ENCODE peak calls at places on chromosome 4, in eight cellular contexts. One of them, this sample, is unnamed.

GRCh38 chr4:87087015-87087920 is 133.2 kb downstream of the KLHL8 start:
- DNase-seq in foreskin fibroblast: no peak
- DNase-seq in BE2C: no peak
- DNase-seq in choroid plexus epithelial cell: no peak
- DNase-seq in MCF 10A: no peak
- DNase-seq in epithelial cell of esophagus: no peak
- DNase-seq in breast epithelium: no peak
- DNase-seq in astrocyte: no peak
- DNase-seq in this sample: no peak

GRCh38 chr4:168488800-168489404 is 8.0 kb upstream of the PALLD start:
- DNase-seq in foreskin fibroblast: no peak
- DNase-seq in BE2C: no peak
- DNase-seq in choroid plexus epithelial cell: no peak
- DNase-seq in MCF 10A: no peak
- DNase-seq in epithelial cell of esophagus: no peak
- DNase-seq in breast epithelium: no peak
- DNase-seq in astrocyte: no peak
- DNase-seq in this sample: no peak

GRCh38 chr4:150656882-150657281 is 74.9 kb downstream of the MAB21L2 start:
- DNase-seq in foreskin fibroblast: no peak
- DNase-seq in BE2C: no peak
- DNase-seq in choroid plexus epithelial cell: peak; percentile 10
- DNase-seq in MCF 10A: no peak
- DNase-seq in epithelial cell of esophagus: no peak
- DNase-seq in breast epithelium: no peak
- DNase-seq in astrocyte: no peak
- DNase-seq in this sample: no peak

GRCh38 chr4:101782546-101782945 is 8.0 kb upstream of the BANK1 start:
- DNase-seq in foreskin fibroblast: no peak
- DNase-seq in BE2C: no peak
- DNase-seq in choroid plexus epithelial cell: peak; percentile 21
- DNase-seq in MCF 10A: no peak
- DNase-seq in epithelial cell of esophagus: peak; percentile 55
- DNase-seq in breast epithelium: no peak
- DNase-seq in astrocyte: no peak
- DNase-seq in this sample: no peak

GRCh38 chr4:122898370-122899150 is 23.8 kb downstream of the NUDT6 start:
- DNase-seq in foreskin fibroblast: peak; percentile 87
- DNase-seq in BE2C: no peak
- DNase-seq in choroid plexus epithelial cell: peak; percentile 87
- DNase-seq in MCF 10A: peak; percentile 90
- DNase-seq in epithelial cell of esophagus: peak; percentile 79
- DNase-seq in breast epithelium: peak; percentile 54
- DNase-seq in astrocyte: peak; percentile 96
- DNase-seq in this sample: no peak

GRCh38 chr4:87502580-87503238 is 26.5 kb downstream of the SPARCL1 start:
- DNase-seq in foreskin fibroblast: peak; percentile 28
- DNase-seq in BE2C: peak; percentile 56
- DNase-seq in choroid plexus epithelial cell: peak; percentile 51
- DNase-seq in MCF 10A: peak; percentile 54
- DNase-seq in epithelial cell of esophagus: peak; percentile 16
- DNase-seq in breast epithelium: no peak
- DNase-seq in astrocyte: no peak
- DNase-seq in this sample: no peak

GRCh38 chr4:186485621-186486062 is 69.7 kb downstream of the MTNR1A start:
- DNase-seq in foreskin fibroblast: no peak
- DNase-seq in BE2C: peak; percentile 29
- DNase-seq in choroid plexus epithelial cell: no peak
- DNase-seq in MCF 10A: no peak
- DNase-seq in epithelial cell of esophagus: peak; percentile 3
- DNase-seq in breast epithelium: no peak
- DNase-seq in astrocyte: peak; percentile 16
- DNase-seq in this sample: no peak

GRCh38 chr4:169272265-169272886 is 1.6 kb upstream of the SH3RF1 start:
- DNase-seq in foreskin fibroblast: peak; percentile 70
- DNase-seq in BE2C: no peak
- DNase-seq in choroid plexus epithelial cell: peak; percentile 83
- DNase-seq in MCF 10A: no peak
- DNase-seq in epithelial cell of esophagus: peak; percentile 61
- DNase-seq in breast epithelium: no peak
- DNase-seq in astrocyte: peak; percentile 81
- DNase-seq in this sample: no peak

GRCh38 chr4:165873298-165874071 is 448 bp downstream of the TLL1 start:
- DNase-seq in foreskin fibroblast: peak; percentile 23
- DNase-seq in BE2C: peak; percentile 50
- DNase-seq in choroid plexus epithelial cell: no peak
- DNase-seq in MCF 10A: peak; percentile 45
- DNase-seq in epithelial cell of esophagus: peak; percentile 50
- DNase-seq in breast epithelium: no peak
- DNase-seq in astrocyte: peak; percentile 13
- DNase-seq in this sample: no peak

GRCh38 chr4:39151120-39151713 is 31.1 kb upstream of the WDR19 start:
- DNase-seq in foreskin fibroblast: peak; percentile 9
- DNase-seq in BE2C: no peak
- DNase-seq in choroid plexus epithelial cell: peak; percentile 69
- DNase-seq in MCF 10A: peak; percentile 22
- DNase-seq in epithelial cell of esophagus: peak; percentile 23
- DNase-seq in breast epithelium: no peak
- DNase-seq in astrocyte: peak; percentile 36
- DNase-seq in this sample: no peak

GRCh38 chr4:7539659-7540058 is 104.9 kb upstream of the PSAPL1 start:
- DNase-seq in foreskin fibroblast: no peak
- DNase-seq in BE2C: peak; percentile 100
- DNase-seq in choroid plexus epithelial cell: peak; percentile 7
- DNase-seq in MCF 10A: peak; percentile 76
- DNase-seq in epithelial cell of esophagus: no peak
- DNase-seq in breast epithelium: no peak
- DNase-seq in astrocyte: no peak
- DNase-seq in this sample: no peak

DNA sequence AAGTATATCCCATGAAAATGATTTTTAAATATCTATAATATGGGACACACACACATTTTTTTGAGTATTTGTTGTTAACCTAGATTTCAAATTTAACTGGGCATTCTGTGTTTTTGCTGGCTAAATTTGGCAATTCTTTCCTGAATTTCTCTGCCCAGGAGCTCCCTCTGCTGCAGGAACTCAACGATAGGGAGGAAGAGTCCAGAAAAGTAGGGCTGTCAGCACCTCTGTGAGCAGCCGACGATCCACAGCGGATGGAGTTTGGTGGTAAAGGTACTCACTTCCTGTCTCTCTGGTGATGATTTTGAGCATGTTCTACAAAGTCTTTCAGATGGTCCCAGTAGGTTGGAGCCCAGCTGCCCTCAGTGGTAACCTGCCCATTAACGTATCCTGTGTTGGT is 23.1 kb upstream of the TMEM184C start:
- DNase-seq in foreskin fibroblast: no peak
- DNase-seq in BE2C: no peak
- DNase-seq in choroid plexus epithelial cell: no peak
- DNase-seq in MCF 10A: no peak
- DNase-seq in epithelial cell of esophagus: no peak
- DNase-seq in breast epithelium: no peak
- DNase-seq in astrocyte: no peak
- DNase-seq in this sample: no peak
- TF ChIP-seq CTCF in foreskin fibroblast: no peak
- TF ChIP-seq CTCF in BE2C: no peak
- TF ChIP-seq CTCF in choroid plexus epithelial cell: peak; percentile 57
- TF ChIP-seq CTCF in MCF 10A: no peak
- TF ChIP-seq CTCF in epithelial cell of esophagus: peak; percentile 19
- TF ChIP-seq CTCF in breast epithelium: no peak
- TF ChIP-seq CTCF in astrocyte: no peak
- TF ChIP-seq CTCF in this sample: no peak

DNA sequence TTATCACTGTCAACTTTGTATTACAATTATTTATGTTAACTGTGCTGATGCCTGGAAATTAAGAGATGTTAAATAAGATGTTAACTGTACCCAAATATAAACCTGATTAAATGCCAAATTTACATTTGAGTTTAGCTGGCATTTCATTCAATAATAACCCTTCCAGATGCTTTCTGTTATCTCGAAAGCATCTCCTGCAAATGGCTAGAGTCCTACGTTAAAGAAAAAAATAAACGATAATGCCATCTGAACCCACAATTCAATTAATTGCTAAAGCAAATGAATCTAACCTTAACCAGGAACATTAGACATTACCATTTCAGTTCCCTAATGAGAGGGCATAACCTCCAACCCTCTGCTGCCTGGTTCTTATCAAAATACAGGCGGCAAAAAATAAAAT is 145.0 kb downstream of the ADAMTS3 start:
- DNase-seq in foreskin fibroblast: no peak
- DNase-seq in BE2C: peak; percentile 42
- DNase-seq in choroid plexus epithelial cell: no peak
- DNase-seq in MCF 10A: no peak
- DNase-seq in epithelial cell of esophagus: no peak
- DNase-seq in breast epithelium: no peak
- DNase-seq in astrocyte: no peak
- DNase-seq in this sample: no peak
- TF ChIP-seq CTCF in foreskin fibroblast: no peak
- TF ChIP-seq CTCF in BE2C: no peak
- TF ChIP-seq CTCF in choroid plexus epithelial cell: no peak
- TF ChIP-seq CTCF in MCF 10A: no peak
- TF ChIP-seq CTCF in epithelial cell of esophagus: no peak
- TF ChIP-seq CTCF in breast epithelium: no peak
- TF ChIP-seq CTCF in astrocyte: no peak
- TF ChIP-seq CTCF in this sample: no peak

GRCh38 chr4:1318488-1319213 is 28.4 kb upstream of the UVSSA start:
- DNase-seq in foreskin fibroblast: no peak
- DNase-seq in BE2C: no peak
- DNase-seq in choroid plexus epithelial cell: no peak
- DNase-seq in MCF 10A: no peak
- DNase-seq in epithelial cell of esophagus: no peak
- DNase-seq in breast epithelium: no peak
- DNase-seq in astrocyte: no peak
- DNase-seq in this sample: no peak
- TF ChIP-seq CTCF in foreskin fibroblast: peak; percentile 16
- TF ChIP-seq CTCF in BE2C: no peak
- TF ChIP-seq CTCF in choroid plexus epithelial cell: peak; percentile 53
- TF ChIP-seq CTCF in MCF 10A: peak; percentile 27
- TF ChIP-seq CTCF in epithelial cell of esophagus: peak; percentile 21
- TF ChIP-seq CTCF in breast epithelium: no peak
- TF ChIP-seq CTCF in astrocyte: peak; percentile 11
- TF ChIP-seq CTCF in this sample: no peak

GRCh38 chr4:52135166-52135565 is 84.1 kb downstream of the SPATA18 start:
- DNase-seq in foreskin fibroblast: no peak
- DNase-seq in BE2C: no peak
- DNase-seq in choroid plexus epithelial cell: no peak
- DNase-seq in MCF 10A: no peak
- DNase-seq in epithelial cell of esophagus: no peak
- DNase-seq in breast epithelium: no peak
- DNase-seq in astrocyte: no peak
- DNase-seq in this sample: no peak
- TF ChIP-seq CTCF in foreskin fibroblast: no peak
- TF ChIP-seq CTCF in BE2C: no peak
- TF ChIP-seq CTCF in choroid plexus epithelial cell: no peak
- TF ChIP-seq CTCF in MCF 10A: no peak
- TF ChIP-seq CTCF in epithelial cell of esophagus: no peak
- TF ChIP-seq CTCF in breast epithelium: no peak
- TF ChIP-seq CTCF in astrocyte: no peak
- TF ChIP-seq CTCF in this sample: no peak

DNA sequence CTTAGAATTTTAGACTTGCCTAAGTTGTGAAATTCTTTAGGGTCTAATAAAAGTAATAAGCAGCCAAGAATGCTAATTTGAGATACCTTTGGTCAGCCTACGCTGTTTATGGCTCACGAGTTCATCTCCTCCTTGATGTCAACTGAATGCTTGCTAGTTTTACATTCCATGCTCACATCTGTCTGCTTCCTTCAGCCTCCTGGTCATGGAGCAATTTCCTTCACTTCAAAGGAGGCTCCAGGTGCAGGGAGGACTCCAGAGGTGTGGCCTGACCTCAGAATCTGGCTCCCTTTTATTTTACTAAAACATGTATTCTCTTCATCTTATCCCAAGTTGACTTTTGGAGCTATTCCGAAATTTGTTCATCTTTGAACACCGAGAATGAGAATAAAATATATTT is 23.3 kb upstream of the LNX1 start:
- DNase-seq in foreskin fibroblast: no peak
- DNase-seq in BE2C: no peak
- DNase-seq in choroid plexus epithelial cell: no peak
- DNase-seq in MCF 10A: no peak
- DNase-seq in epithelial cell of esophagus: peak; percentile 42
- DNase-seq in breast epithelium: no peak
- DNase-seq in astrocyte: no peak
- DNase-seq in this sample: no peak
- TF ChIP-seq CTCF in foreskin fibroblast: no peak
- TF ChIP-seq CTCF in BE2C: peak; percentile 5
- TF ChIP-seq CTCF in choroid plexus epithelial cell: peak; percentile 37
- TF ChIP-seq CTCF in MCF 10A: no peak
- TF ChIP-seq CTCF in epithelial cell of esophagus: peak; percentile 40
- TF ChIP-seq CTCF in breast epithelium: no peak
- TF ChIP-seq CTCF in astrocyte: no peak
- TF ChIP-seq CTCF in this sample: no peak

GRCh38 chr4:53885668-53886067 is 178.7 kb downstream of the CHIC2 start:
- DNase-seq in foreskin fibroblast: no peak
- DNase-seq in BE2C: no peak
- DNase-seq in choroid plexus epithelial cell: no peak
- DNase-seq in MCF 10A: no peak
- DNase-seq in epithelial cell of esophagus: no peak
- DNase-seq in breast epithelium: no peak
- DNase-seq in astrocyte: no peak
- DNase-seq in this sample: no peak

GRCh38 chr4:53886090-53886489 is 178.3 kb downstream of the CHIC2 start:
- DNase-seq in foreskin fibroblast: no peak
- DNase-seq in BE2C: no peak
- DNase-seq in choroid plexus epithelial cell: no peak
- DNase-seq in MCF 10A: no peak
- DNase-seq in epithelial cell of esophagus: no peak
- DNase-seq in breast epithelium: peak; percentile 27
- DNase-seq in astrocyte: no peak
- DNase-seq in this sample: no peak

GRCh38 chr4:53895137-53895536 is 169.3 kb downstream of the CHIC2 start:
- DNase-seq in foreskin fibroblast: no peak
- DNase-seq in BE2C: no peak
- DNase-seq in choroid plexus epithelial cell: peak; percentile 30
- DNase-seq in MCF 10A: no peak
- DNase-seq in epithelial cell of esophagus: no peak
- DNase-seq in breast epithelium: no peak
- DNase-seq in astrocyte: peak; percentile 36
- DNase-seq in this sample: no peak

GRCh38 chr4:53889335-53890084 is 174.9 kb downstream of the CHIC2 start:
- DNase-seq in foreskin fibroblast: no peak
- DNase-seq in BE2C: no peak
- DNase-seq in choroid plexus epithelial cell: peak; percentile 42
- DNase-seq in MCF 10A: no peak
- DNase-seq in epithelial cell of esophagus: no peak
- DNase-seq in breast epithelium: no peak
- DNase-seq in astrocyte: no peak
- DNase-seq in this sample: no peak
- TF ChIP-seq CTCF in foreskin fibroblast: no peak
- TF ChIP-seq CTCF in BE2C: no peak
- TF ChIP-seq CTCF in choroid plexus epithelial cell: no peak
- TF ChIP-seq CTCF in MCF 10A: no peak
- TF ChIP-seq CTCF in epithelial cell of esophagus: no peak
- TF ChIP-seq CTCF in breast epithelium: no peak
- TF ChIP-seq CTCF in astrocyte: no peak
- TF ChIP-seq CTCF in this sample: no peak